ENCODE peak calls at places on chromosomes 11 and 22, in nine cellular contexts. One of them, this sample, is unnamed.
A peak's percentile ranks its signal among the peaks of the same experiment; 100 is the strongest.

GRCh38 chr11:110430267-110431211 is 791 bp downstream of the FDX1 start:
- DNase-seq in SJSA1: peak; percentile 20
- DNase-seq in brain microvascular endothelial cell: no peak
- DNase-seq in heart left ventricle: peak; percentile 25
- DNase-seq in AG04450: no peak
- DNase-seq in psoas muscle: no peak
- DNase-seq in lung: peak; percentile 38
- DNase-seq in uterus: no peak
- DNase-seq in OCI-LY7: peak; percentile 45
- DNase-seq in this sample: peak; percentile 46

GRCh38 chr11:134611537-134611936 is 199.5 kb upstream of the B3GAT1 start:
- DNase-seq in SJSA1: no peak
- DNase-seq in brain microvascular endothelial cell: no peak
- DNase-seq in heart left ventricle: no peak
- DNase-seq in AG04450: no peak
- DNase-seq in psoas muscle: no peak
- DNase-seq in lung: no peak
- DNase-seq in uterus: no peak
- DNase-seq in OCI-LY7: no peak
- DNase-seq in this sample: no peak

GRCh38 chr22:20565079-20565734 is 57.8 kb downstream of the MED15 start:
- DNase-seq in SJSA1: no peak
- DNase-seq in brain microvascular endothelial cell: no peak
- DNase-seq in heart left ventricle: no peak
- DNase-seq in AG04450: no peak
- DNase-seq in psoas muscle: peak; percentile 37
- DNase-seq in lung: no peak
- DNase-seq in uterus: no peak
- DNase-seq in OCI-LY7: no peak
- DNase-seq in this sample: no peak

GRCh38 chr22:46233231-46233630 is 16.9 kb downstream of the CDPF1 start:
- DNase-seq in SJSA1: no peak
- DNase-seq in brain microvascular endothelial cell: peak; percentile 25
- DNase-seq in heart left ventricle: peak; percentile 80
- DNase-seq in AG04450: no peak
- DNase-seq in psoas muscle: peak; percentile 85
- DNase-seq in lung: no peak
- DNase-seq in uterus: no peak
- DNase-seq in OCI-LY7: no peak
- DNase-seq in this sample: no peak

GRCh38 chr22:34878996-34879395 is 187.0 kb upstream of the ISX start:
- DNase-seq in SJSA1: no peak
- DNase-seq in brain microvascular endothelial cell: no peak
- DNase-seq in heart left ventricle: no peak
- DNase-seq in AG04450: no peak
- DNase-seq in psoas muscle: no peak
- DNase-seq in lung: no peak
- DNase-seq in uterus: no peak
- DNase-seq in OCI-LY7: no peak
- DNase-seq in this sample: no peak

GRCh38 chr11:92707173-92707619 is 262.3 kb upstream of the MTNR1B start:
- DNase-seq in SJSA1: no peak
- DNase-seq in brain microvascular endothelial cell: no peak
- DNase-seq in heart left ventricle: peak; percentile 28
- DNase-seq in AG04450: no peak
- DNase-seq in psoas muscle: peak; percentile 64
- DNase-seq in lung: no peak
- DNase-seq in uterus: no peak
- DNase-seq in OCI-LY7: no peak
- DNase-seq in this sample: no peak

GRCh38 chr22:29004647-29005371 is 56.8 kb downstream of the C22orf31 start:
- DNase-seq in SJSA1: no peak
- DNase-seq in brain microvascular endothelial cell: no peak
- DNase-seq in heart left ventricle: peak; percentile 51
- DNase-seq in AG04450: no peak
- DNase-seq in psoas muscle: peak; percentile 62
- DNase-seq in lung: peak; percentile 43
- DNase-seq in uterus: peak; percentile 41
- DNase-seq in OCI-LY7: no peak
- DNase-seq in this sample: no peak

GRCh38 chr11:111718436-111719325 is 47.5 kb downstream of the PPP2R1B start:
- DNase-seq in SJSA1: peak; percentile 59
- DNase-seq in brain microvascular endothelial cell: peak; percentile 66
- DNase-seq in heart left ventricle: no peak
- DNase-seq in AG04450: no peak
- DNase-seq in psoas muscle: no peak
- DNase-seq in lung: no peak
- DNase-seq in uterus: no peak
- DNase-seq in OCI-LY7: no peak
- DNase-seq in this sample: no peak

GRCh38 chr11:63445720-63446119 is 45.2 kb downstream of the PLAAT5 start:
- DNase-seq in SJSA1: peak; percentile 73
- DNase-seq in brain microvascular endothelial cell: peak; percentile 71
- DNase-seq in heart left ventricle: no peak
- DNase-seq in AG04450: no peak
- DNase-seq in psoas muscle: no peak
- DNase-seq in lung: no peak
- DNase-seq in uterus: no peak
- DNase-seq in OCI-LY7: no peak
- DNase-seq in this sample: no peak

GRCh38 chr11:82683029-82683428 is 50.6 kb downstream of the FAM181B start:
- DNase-seq in SJSA1: no peak
- DNase-seq in brain microvascular endothelial cell: no peak
- DNase-seq in heart left ventricle: no peak
- DNase-seq in AG04450: no peak
- DNase-seq in psoas muscle: no peak
- DNase-seq in lung: no peak
- DNase-seq in uterus: no peak
- DNase-seq in OCI-LY7: no peak
- DNase-seq in this sample: no peak

GRCh38 chr22:30275625-30276024 is 9.0 kb upstream of the OSM start:
- DNase-seq in SJSA1: no peak
- DNase-seq in brain microvascular endothelial cell: no peak
- DNase-seq in heart left ventricle: no peak
- DNase-seq in AG04450: no peak
- DNase-seq in psoas muscle: no peak
- DNase-seq in lung: no peak
- DNase-seq in uterus: no peak
- DNase-seq in OCI-LY7: peak; percentile 37
- DNase-seq in this sample: no peak

GRCh38 chr11:2581931-2582435 is 117.8 kb downstream of the KCNQ1OT1 start:
- DNase-seq in SJSA1: no peak
- DNase-seq in brain microvascular endothelial cell: no peak
- DNase-seq in heart left ventricle: peak; percentile 22
- DNase-seq in AG04450: no peak
- DNase-seq in psoas muscle: peak; percentile 50
- DNase-seq in lung: no peak
- DNase-seq in uterus: no peak
- DNase-seq in OCI-LY7: no peak
- DNase-seq in this sample: no peak

GRCh38 chr11:128575956-128576340 is 11.4 kb downstream of the ETS1 start:
- DNase-seq in SJSA1: no peak
- DNase-seq in brain microvascular endothelial cell: no peak
- DNase-seq in heart left ventricle: peak; percentile 68
- DNase-seq in AG04450: no peak
- DNase-seq in psoas muscle: no peak
- DNase-seq in lung: peak; percentile 68
- DNase-seq in uterus: peak; percentile 64
- DNase-seq in OCI-LY7: no peak
- DNase-seq in this sample: no peak

GRCh38 chr11:60951909-60952741 is at the start of gene SLC15A3:
- DNase-seq in SJSA1: peak; percentile 85
- DNase-seq in brain microvascular endothelial cell: no peak
- DNase-seq in heart left ventricle: peak; percentile 83
- DNase-seq in AG04450: no peak
- DNase-seq in psoas muscle: peak; percentile 82
- DNase-seq in lung: peak; percentile 77
- DNase-seq in uterus: peak; percentile 61
- DNase-seq in OCI-LY7: peak; percentile 86
- DNase-seq in this sample: peak; percentile 46

GRCh38 chr11:90256404-90257157 is 33.7 kb upstream of the CHORDC1 start:
- DNase-seq in SJSA1: no peak
- DNase-seq in brain microvascular endothelial cell: no peak
- DNase-seq in heart left ventricle: no peak
- DNase-seq in AG04450: no peak
- DNase-seq in psoas muscle: no peak
- DNase-seq in lung: no peak
- DNase-seq in uterus: no peak
- DNase-seq in OCI-LY7: no peak
- DNase-seq in this sample: no peak

GRCh38 chr11:121649798-121650197 is 197.0 kb upstream of the SORL1-AS1 start:
- DNase-seq in SJSA1: no peak
- DNase-seq in brain microvascular endothelial cell: no peak
- DNase-seq in heart left ventricle: no peak
- DNase-seq in AG04450: no peak
- DNase-seq in psoas muscle: no peak
- DNase-seq in lung: no peak
- DNase-seq in uterus: no peak
- DNase-seq in OCI-LY7: no peak
- DNase-seq in this sample: no peak

GRCh38 chr11:19714093-19714386 is 1.4 kb downstream of the NAV2 start:
- DNase-seq in SJSA1: peak; percentile 16
- DNase-seq in brain microvascular endothelial cell: peak; percentile 7
- DNase-seq in heart left ventricle: no peak
- DNase-seq in AG04450: no peak
- DNase-seq in psoas muscle: no peak
- DNase-seq in lung: no peak
- DNase-seq in uterus: peak; percentile 28
- DNase-seq in OCI-LY7: no peak
- DNase-seq in this sample: no peak
- H3K4me3 ChIP-seq in SJSA1: peak overlapping the region; percentile 64
- H3K4me3 ChIP-seq in brain microvascular endothelial cell: peak overlapping the region; percentile 80
- H3K4me3 ChIP-seq in heart left ventricle: peak overlapping the region; percentile 77
- H3K4me3 ChIP-seq in AG04450: peak overlapping the region; percentile 85
- H3K4me3 ChIP-seq in psoas muscle: peak overlapping the region; percentile 76
- H3K4me3 ChIP-seq in lung: peak overlapping the region; percentile 59
- H3K4me3 ChIP-seq in uterus: peak overlapping the region; percentile 59
- H3K4me3 ChIP-seq in OCI-LY7: no peak overlapping the region
- H3K4me3 ChIP-seq in this sample: peak overlapping the region; percentile 59

DNA sequence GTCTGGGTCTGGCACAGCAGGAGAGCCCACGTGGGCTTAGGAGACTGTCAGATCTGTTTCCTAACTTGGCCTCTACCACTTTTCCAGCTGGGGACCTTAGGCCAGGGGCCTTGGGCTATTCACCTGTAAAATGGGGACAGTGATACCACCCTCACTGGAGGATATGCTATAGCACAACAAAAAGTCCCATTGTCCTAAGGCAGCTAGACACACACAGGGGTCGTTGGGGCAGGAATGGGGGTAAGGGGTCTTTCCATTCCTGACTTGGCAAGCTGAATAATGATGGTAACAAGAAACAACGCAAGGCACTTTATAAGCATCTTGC is 2.6 kb upstream of the SH3BP1 start:
- DNase-seq in SJSA1: no peak
- DNase-seq in brain microvascular endothelial cell: no peak
- DNase-seq in heart left ventricle: no peak
- DNase-seq in AG04450: no peak
- DNase-seq in psoas muscle: no peak
- DNase-seq in lung: no peak
- DNase-seq in uterus: no peak
- DNase-seq in OCI-LY7: no peak
- DNase-seq in this sample: no peak
- H3K27ac ChIP-seq in SJSA1: no peak overlapping the region
- H3K27ac ChIP-seq in brain microvascular endothelial cell: no peak overlapping the region
- H3K27ac ChIP-seq in heart left ventricle: peak overlapping the region; percentile 94
- H3K27ac ChIP-seq in AG04450: no peak overlapping the region
- H3K27ac ChIP-seq in psoas muscle: no peak overlapping the region
- H3K27ac ChIP-seq in lung: peak overlapping the region; percentile 7
- H3K27ac ChIP-seq in uterus: peak overlapping the region; percentile 44
- H3K27ac ChIP-seq in OCI-LY7: no peak overlapping the region
- H3K27ac ChIP-seq in this sample: no peak overlapping the region

GRCh38 chr11:126336646-126337045 is 18.8 kb upstream of the ST3GAL4 start:
- DNase-seq in SJSA1: no peak
- DNase-seq in brain microvascular endothelial cell: no peak
- DNase-seq in heart left ventricle: no peak
- DNase-seq in AG04450: no peak
- DNase-seq in psoas muscle: no peak
- DNase-seq in lung: no peak
- DNase-seq in uterus: no peak
- DNase-seq in OCI-LY7: no peak
- DNase-seq in this sample: no peak

GRCh38 chr11:126336065-126336464 is 19.4 kb upstream of the ST3GAL4 start:
- DNase-seq in SJSA1: no peak
- DNase-seq in brain microvascular endothelial cell: no peak
- DNase-seq in heart left ventricle: no peak
- DNase-seq in AG04450: no peak
- DNase-seq in psoas muscle: no peak
- DNase-seq in lung: no peak
- DNase-seq in uterus: no peak
- DNase-seq in OCI-LY7: no peak
- DNase-seq in this sample: no peak

GRCh38 chr11:126334665-126335462 is 20.6 kb upstream of the ST3GAL4 start:
- DNase-seq in SJSA1: peak; percentile 14
- DNase-seq in brain microvascular endothelial cell: peak; percentile 57
- DNase-seq in heart left ventricle: no peak
- DNase-seq in AG04450: no peak
- DNase-seq in psoas muscle: no peak
- DNase-seq in lung: no peak
- DNase-seq in uterus: no peak
- DNase-seq in OCI-LY7: no peak
- DNase-seq in this sample: no peak

GRCh38 chr11:126337121-126337471 is 18.4 kb upstream of the ST3GAL4 start:
- DNase-seq in SJSA1: no peak
- DNase-seq in brain microvascular endothelial cell: no peak
- DNase-seq in heart left ventricle: no peak
- DNase-seq in AG04450: no peak
- DNase-seq in psoas muscle: no peak
- DNase-seq in lung: no peak
- DNase-seq in uterus: no peak
- DNase-seq in OCI-LY7: no peak
- DNase-seq in this sample: no peak

DNA sequence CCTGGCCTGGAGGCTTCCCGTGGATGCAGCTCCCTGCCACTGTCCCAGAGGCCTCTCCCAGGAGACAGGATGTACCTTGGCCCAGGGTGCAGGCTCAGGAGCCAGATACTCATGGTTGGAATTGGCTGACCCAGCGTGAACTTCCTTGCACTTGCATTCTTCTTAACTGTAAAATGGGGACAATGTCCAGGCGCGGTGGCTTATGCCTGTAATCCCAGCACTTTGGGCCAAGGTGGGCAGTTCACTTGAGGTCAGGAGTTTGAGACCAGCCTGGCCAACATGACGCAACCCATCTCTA is 20.1 kb upstream of the ST3GAL4 start:
- DNase-seq in SJSA1: no peak
- DNase-seq in brain microvascular endothelial cell: no peak
- DNase-seq in heart left ventricle: no peak
- DNase-seq in AG04450: no peak
- DNase-seq in psoas muscle: peak; percentile 71
- DNase-seq in lung: no peak
- DNase-seq in uterus: no peak
- DNase-seq in OCI-LY7: no peak
- DNase-seq in this sample: no peak
- H3K4me3 ChIP-seq in SJSA1: no peak overlapping the region
- H3K4me3 ChIP-seq in brain microvascular endothelial cell: no peak overlapping the region
- H3K4me3 ChIP-seq in heart left ventricle: no peak overlapping the region
- H3K4me3 ChIP-seq in AG04450: no peak overlapping the region
- H3K4me3 ChIP-seq in psoas muscle: no peak overlapping the region
- H3K4me3 ChIP-seq in lung: no peak overlapping the region
- H3K4me3 ChIP-seq in uterus: no peak overlapping the region
- H3K4me3 ChIP-seq in OCI-LY7: no peak overlapping the region
- H3K4me3 ChIP-seq in this sample: no peak overlapping the region

GRCh38 chr11:118592616-118593367 is 14.6 kb upstream of the PHLDB1 start:
- DNase-seq in SJSA1: no peak
- DNase-seq in brain microvascular endothelial cell: no peak
- DNase-seq in heart left ventricle: no peak
- DNase-seq in AG04450: no peak
- DNase-seq in psoas muscle: no peak
- DNase-seq in lung: no peak
- DNase-seq in uterus: no peak
- DNase-seq in OCI-LY7: no peak
- DNase-seq in this sample: no peak
- H3K27ac ChIP-seq in SJSA1: no peak overlapping the region
- H3K27ac ChIP-seq in brain microvascular endothelial cell: no peak overlapping the region
- H3K27ac ChIP-seq in heart left ventricle: peak overlapping the region; percentile 77
- H3K27ac ChIP-seq in AG04450: no peak overlapping the region
- H3K27ac ChIP-seq in psoas muscle: peak overlapping the region; percentile 17
- H3K27ac ChIP-seq in lung: no peak overlapping the region
- H3K27ac ChIP-seq in uterus: no peak overlapping the region
- H3K27ac ChIP-seq in OCI-LY7: no peak overlapping the region
- H3K27ac ChIP-seq in this sample: no peak overlapping the region